ENCODE peak calls at places on chromosomes 5 and 9, in four cellular contexts. A, Z, E and X are unnamed samples.

GRCh38 chr5:61817472-61818326 is 485.6 kb downstream of the ZSWIM6 start:
- DNase-seq in A (no peak), Z (peak), E (peak), X (peak)

GRCh38 chr5:67244345-67244793 is 47.8 kb upstream of the CD180 start:
- DNase-seq in A (no peak), Z (no peak), E (no peak), X (no peak)

GRCh38 chr9:131997779-131998178 is 81.9 kb downstream of the MED27 start:
- DNase-seq in A (no peak), Z (no peak), E (no peak), X (no peak)

GRCh38 chr9:111078391-111079038 is 40.2 kb upstream of the LPAR1 start:
- DNase-seq in A (no peak), Z (peak), E (no peak), X (no peak)

GRCh38 chr5:19002111-19002510 is 985.9 kb downstream of the CDH18 start:
- DNase-seq in A (no peak), Z (no peak), E (no peak), X (no peak)

GRCh38 chr5:154860123-154860522 is 1.7 kb downstream of the CNOT8 start:
- DNase-seq in A (no peak), Z (peak), E (no peak), X (no peak)

GRCh38 chr9:113463418-113464285 is at the start of gene RGS3:
- DNase-seq in A (peak), Z (no peak), E (no peak), X (peak)

GRCh38 chr9:127790094-127790855 is 4.4 kb downstream of the CDK9 start:
- DNase-seq in A (no peak), Z (no peak), E (no peak), X (no peak)

GRCh38 chr5:142281966-142282365 is 42.9 kb downstream of the SPRY4 start:
- DNase-seq in A (no peak), Z (peak), E (no peak), X (no peak)

GRCh38 chr5:458547-459353 is 15.8 kb downstream of the EXOC3 start:
- DNase-seq in A (no peak), Z (peak), E (no peak), X (no peak)

GRCh38 chr5:134784946-134785620 is 26.5 kb downstream of the DDX46 start:
- DNase-seq in A (no peak), Z (peak), E (no peak), X (no peak)

GRCh38 chr5:113034182-113034773 is 57.7 kb downstream of the DCP2 start:
- DNase-seq in A (no peak), Z (peak), E (no peak), X (no peak)